ENCODE peak calls at places on chromosome X, in five cellular contexts. One of them, this sample, is unnamed.

GRCh38 chrX:111511477-111511876 is at the start of gene SERTM2:
- DNase-seq in GM03348: no peak
- DNase-seq in dermis blood vessel endothelial cell: no peak
- DNase-seq in left lung: no peak
- DNase-seq in neural crest cell: no peak
- DNase-seq in this sample: no peak

GRCh38 chrX:51641421-51642021 is 22.8 kb upstream of the CENPVL3 start:
- DNase-seq in GM03348: peak
- DNase-seq in left lung: no peak
- DNase-seq in dermis blood vessel endothelial cell: peak
- DNase-seq in neural crest cell: peak
- DNase-seq in this sample: peak

GRCh38 chrX:104330966-104331365 is 76.2 kb upstream of the ESX1 start:
- DNase-seq in left lung: no peak
- DNase-seq in GM03348: peak
- DNase-seq in dermis blood vessel endothelial cell: no peak
- DNase-seq in neural crest cell: no peak
- DNase-seq in this sample: no peak

GRCh38 chrX:103406256-103406655 is 29.9 kb downstream of the BEX3 start:
- DNase-seq in neural crest cell: no peak
- DNase-seq in dermis blood vessel endothelial cell: no peak
- DNase-seq in left lung: no peak
- DNase-seq in GM03348: no peak
- DNase-seq in this sample: no peak

GRCh38 chrX:16060252-16060651 is 63.1 kb upstream of the GRPR start:
- DNase-seq in dermis blood vessel endothelial cell: no peak
- DNase-seq in left lung: no peak
- DNase-seq in GM03348: no peak
- DNase-seq in neural crest cell: no peak
- DNase-seq in this sample: no peak

GRCh38 chrX:15235001-15235400 is 34.9 kb downstream of the ASB9 start:
- DNase-seq in dermis blood vessel endothelial cell: no peak
- DNase-seq in left lung: no peak
- DNase-seq in neural crest cell: no peak
- DNase-seq in GM03348: no peak
- DNase-seq in this sample: no peak

GRCh38 chrX:112642349-112642748 is 37.4 kb downstream of the LHFPL1 start:
- DNase-seq in neural crest cell: peak
- DNase-seq in dermis blood vessel endothelial cell: peak
- DNase-seq in left lung: no peak
- DNase-seq in GM03348: peak
- DNase-seq in this sample: no peak

GRCh38 chrX:141176586-141177451 is at the start of gene LDOC1:
- DNase-seq in dermis blood vessel endothelial cell: peak
- DNase-seq in neural crest cell: peak
- DNase-seq in left lung: peak
- DNase-seq in GM03348: peak
- DNase-seq in this sample: peak

GRCh38 chrX:135893294-135893817 is at the start of the genes CT45A10 and SAGE1:
- DNase-seq in dermis blood vessel endothelial cell: no peak
- DNase-seq in neural crest cell: no peak
- DNase-seq in left lung: no peak
- DNase-seq in GM03348: no peak
- DNase-seq in this sample: no peak

GRCh38 chrX:107571296-107571998 is 56.9 kb upstream of the PRPS1 start:
- DNase-seq in neural crest cell: no peak
- DNase-seq in dermis blood vessel endothelial cell: peak
- DNase-seq in GM03348: peak
- DNase-seq in left lung: peak
- DNase-seq in this sample: peak

GRCh38 chrX:153649178-153649914 is 2.3 kb downstream of the DUSP9 start:
- DNase-seq in dermis blood vessel endothelial cell: peak
- DNase-seq in GM03348: peak
- DNase-seq in neural crest cell: no peak
- DNase-seq in left lung: peak
- DNase-seq in this sample: no peak